ENCODE peak calls at places on chromosome 5, in ten cellular contexts. Y is kidney, Q is neural progenitor cell, X is IMR-90, E is astrocyte, O is HCT116, L is fibroblast of lung, B is mammary epithelial cell, K is H9, R is colonic mucosa. M is an unnamed sample. For H3K9me3, the result is how much of the 10 kb centered on the place peaks cover.

GRCh38 chr5:135869151-135869737 is 26.4 kb downstream of the IL9 start:
- DNase-seq in Y (no peak), Q (no peak), X (no peak), E (no peak), O (no peak), L (no peak), B (no peak), K (no peak), R (peak), M (no peak)

GRCh38 chr5:42812620-42813019 is 928 bp upstream of the SELENOP start:
- DNase-seq in Y (no peak), Q (no peak), X (no peak), E (no peak), O (no peak), L (no peak), B (no peak), K (no peak), R (no peak), M (no peak)

GRCh38 chr5:19547640-19548039 is 440.4 kb downstream of the CDH18 start:
- DNase-seq in Y (no peak), Q (no peak), X (peak), E (peak), O (no peak), L (peak), B (peak), K (no peak), R (no peak), M (peak)

GRCh38 chr5:98585661-98586310 is 187.7 kb upstream of the RGMB start:
- DNase-seq in Y (no peak), Q (no peak), X (peak), E (peak), O (no peak), L (peak), B (no peak), K (no peak), R (no peak), M (no peak)

GRCh38 chr5:138491669-138492551 is 26.6 kb downstream of the EGR1 start:
- DNase-seq in Y (peak), Q (peak), X (peak), E (peak), O (peak), L (peak), B (peak), K (peak), R (peak), M (no peak)

GRCh38 chr5:135245521-135246499 is 153.2 kb downstream of the MACROH2A1 start:
- DNase-seq in Y (peak), Q (no peak), X (peak), E (peak), O (no peak), L (peak), B (peak), K (peak), R (peak), M (no peak)

GRCh38 chr5:126938461-126938860 is 91.9 kb downstream of the MARCHF3 start:
- DNase-seq in Y (no peak), Q (no peak), X (peak), E (peak), O (no peak), L (peak), B (peak), K (no peak), R (no peak), M (no peak)

GRCh38 chr5:103487822-103488493 is 74.6 kb downstream of the NUDT12 start:
- DNase-seq in Y (no peak), Q (no peak), X (no peak), E (no peak), O (no peak), L (no peak), B (no peak), K (no peak), R (no peak), M (no peak)

GRCh38 chr5:65982635-65983034 is 56.3 kb downstream of the ERBIN start:
- DNase-seq in Y (no peak), Q (no peak), X (no peak), E (no peak), O (no peak), L (no peak), B (no peak), K (no peak), R (no peak), M (no peak)

GRCh38 chr5:76547891-76548524 is 75.2 kb downstream of the F2RL2 start:
- DNase-seq in Y (no peak), Q (no peak), X (no peak), E (no peak), O (no peak), L (no peak), B (no peak), K (no peak), R (no peak), M (no peak)

GRCh38 chr5:153893809-153894208 is 144.9 kb downstream of the FAM114A2 start:
- DNase-seq in Y (no peak), Q (no peak), X (no peak), E (no peak), O (no peak), L (no peak), B (no peak), K (no peak), R (no peak), M (no peak)

GRCh38 chr5:14356305-14356704 is 213.2 kb downstream of the TRIO start:
- DNase-seq in Y (no peak), Q (no peak), X (no peak), E (no peak), O (no peak), L (no peak), B (no peak), K (no peak), R (no peak), M (no peak)

GRCh38 chr5:124511791-124512190 is 234.6 kb downstream of the ZNF608 start:
- DNase-seq in Y (no peak), Q (no peak), X (peak), E (peak), O (no peak), L (no peak), B (no peak), K (no peak), R (no peak), M (no peak)
- H3K9ac ChIP-seq in Y (no peak), Q (no peak), X (no peak), E (no peak), O (no peak), L (no peak), B (no peak), K (no peak), R (no peak), M (no peak)

GRCh38 chr5:62682059-62682458 is 103.4 kb downstream of the LRRC70 start:
- DNase-seq in Y (no peak), Q (no peak), X (no peak), E (no peak), O (no peak), L (no peak), B (no peak), K (no peak), R (no peak), M (no peak)

GRCh38 chr5:62684310-62684709 is 105.7 kb downstream of the LRRC70 start:
- DNase-seq in Y (no peak), Q (no peak), X (no peak), E (no peak), O (no peak), L (no peak), B (no peak), K (no peak), R (no peak), M (no peak)

GRCh38 chr5:62686692-62687091 is 108.1 kb downstream of the LRRC70 start:
- DNase-seq in Y (no peak), Q (no peak), X (no peak), E (no peak), O (no peak), L (no peak), B (no peak), K (no peak), R (no peak), M (no peak)

GRCh38 chr5:62681117-62681850 is 102.7 kb downstream of the LRRC70 start:
- DNase-seq in Y (no peak), Q (no peak), X (no peak), E (no peak), O (no peak), L (no peak), B (no peak), K (no peak), R (no peak), M (no peak)
- H3K9me3 ChIP-seq in Y (under half), Q (under half), X (under half), E (under half), O (under half), L (under half), B (under half), K (under half), R (under half), M (under half)

GRCh38 chr5:177508837-177509236 is 789 bp downstream of the DOK3 start:
- DNase-seq in Y (peak), Q (no peak), X (no peak), E (no peak), O (no peak), L (no peak), B (no peak), K (no peak), R (no peak), M (no peak)

GRCh38 chr5:177507165-177507564 is 2.5 kb downstream of the DOK3 start:
- DNase-seq in Y (no peak), Q (no peak), X (no peak), E (no peak), O (no peak), L (no peak), B (no peak), K (no peak), R (no peak), M (no peak)

GRCh38 chr5:177508217-177508611 is 1.4 kb downstream of the DOK3 start:
- DNase-seq in Y (no peak), Q (no peak), X (no peak), E (no peak), O (no peak), L (no peak), B (no peak), K (no peak), R (no peak), M (no peak)

GRCh38 chr5:177509361-177509951 is at the start of gene DOK3:
- DNase-seq in Y (peak), Q (no peak), X (no peak), E (no peak), O (no peak), L (no peak), B (no peak), K (peak), R (peak), M (no peak)

GRCh38 chr5:177507596-177508216 is 1.9 kb downstream of the DOK3 start:
- DNase-seq in Y (no peak), Q (no peak), X (no peak), E (no peak), O (no peak), L (no peak), B (no peak), K (no peak), R (no peak), M (no peak)
- H3K9ac ChIP-seq in Y (no peak), Q (no peak), X (no peak), E (no peak), O (no peak), L (no peak), B (no peak), K (no peak), R (no peak), M (no peak)

GRCh38 chr5:8875722-8876121 is 670.2 kb downstream of the SEMA5A start:
- DNase-seq in Y (no peak), Q (no peak), X (no peak), E (no peak), O (no peak), L (no peak), B (no peak), K (no peak), R (no peak), M (no peak)

GRCh38 chr5:8884029-8884428 is 661.8 kb downstream of the SEMA5A start:
- DNase-seq in Y (no peak), Q (no peak), X (no peak), E (no peak), O (no peak), L (no peak), B (no peak), K (no peak), R (no peak), M (no peak)

DNA sequence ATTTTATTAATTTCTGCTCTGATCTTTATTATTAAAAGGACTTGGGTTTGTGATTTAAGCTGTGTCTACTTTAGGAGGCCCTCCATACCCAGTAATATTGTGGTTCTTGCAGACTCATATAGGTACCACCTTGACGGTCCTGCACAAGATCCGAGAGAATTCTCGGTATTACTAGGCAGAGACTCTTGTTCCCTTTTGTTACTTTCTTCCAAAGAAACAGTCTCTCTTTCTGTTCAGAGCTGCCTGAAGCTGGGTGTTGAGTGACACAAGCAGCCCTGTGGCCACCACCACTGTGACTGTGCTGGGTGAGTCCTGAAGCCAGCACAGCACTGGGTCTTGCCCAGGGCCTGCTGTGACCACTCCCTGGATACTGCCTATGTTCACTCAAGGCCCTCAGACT is 666.6 kb downstream of the SEMA5A start:
- DNase-seq in Y (no peak), Q (no peak), X (no peak), E (no peak), O (no peak), L (no peak), B (no peak), K (no peak), R (no peak), M (no peak)
- H3K9me3 ChIP-seq in Y (under half), Q (under half), X (under half), E (under half), O (under half), L (under half), B (under half), K (under half), R (under half), M (under half)

GRCh38 chr5:150131461-150131860 is 24.2 kb downstream of the PDGFRB start:
- DNase-seq in Y (peak), Q (no peak), X (peak), E (no peak), O (no peak), L (no peak), B (no peak), K (no peak), R (no peak), M (no peak)

GRCh38 chr5:150126921-150127265 is 28.8 kb downstream of the PDGFRB start:
- DNase-seq in Y (peak), Q (no peak), X (no peak), E (no peak), O (no peak), L (no peak), B (no peak), K (no peak), R (no peak), M (no peak)

GRCh38 chr5:150130493-150130922 is 25.1 kb downstream of the PDGFRB start:
- DNase-seq in Y (peak), Q (peak), X (no peak), E (no peak), O (no peak), L (no peak), B (no peak), K (peak), R (no peak), M (no peak)

GRCh38 chr5:150129813-150130492 is 25.7 kb downstream of the PDGFRB start:
- DNase-seq in Y (peak), Q (peak), X (peak), E (no peak), O (peak), L (peak), B (peak), K (peak), R (peak), M (no peak)

DNA sequence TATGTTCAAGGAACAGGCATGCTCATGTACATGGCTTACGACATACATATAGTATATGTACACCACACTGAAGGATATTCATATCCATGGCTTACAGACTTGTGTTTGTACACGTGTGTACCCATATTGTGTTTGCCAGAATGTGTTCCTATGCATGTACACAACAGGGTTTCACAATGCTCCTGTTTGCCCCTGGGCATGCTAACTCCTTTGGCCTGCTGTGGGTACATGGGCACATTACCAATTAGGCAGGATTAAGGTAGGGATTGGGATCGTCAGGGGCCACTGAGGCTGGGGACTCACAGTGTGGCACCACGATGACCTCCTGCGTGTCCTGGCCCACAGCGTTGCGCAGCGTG is 26.2 kb downstream of the PDGFRB start:
- DNase-seq in Y (no peak), Q (no peak), X (no peak), E (no peak), O (no peak), L (no peak), B (no peak), K (no peak), R (no peak), M (no peak)
- H3K9ac ChIP-seq in Y (no peak), Q (no peak), X (no peak), E (no peak), O (no peak), L (no peak), B (no peak), K (no peak), R (peak), M (peak)

GRCh38 chr5:180401236-180401907 is 48.2 kb upstream of the GFPT2 start:
- DNase-seq in Y (no peak), Q (no peak), X (no peak), E (no peak), O (no peak), L (no peak), B (no peak), K (no peak), R (no peak), M (no peak)
- H3K9me3 ChIP-seq in Y (under half), Q (under half), X (under half), E (under half), O (under half), L (under half), B (under half), K (under half), R (under half), M (under half)

DNA sequence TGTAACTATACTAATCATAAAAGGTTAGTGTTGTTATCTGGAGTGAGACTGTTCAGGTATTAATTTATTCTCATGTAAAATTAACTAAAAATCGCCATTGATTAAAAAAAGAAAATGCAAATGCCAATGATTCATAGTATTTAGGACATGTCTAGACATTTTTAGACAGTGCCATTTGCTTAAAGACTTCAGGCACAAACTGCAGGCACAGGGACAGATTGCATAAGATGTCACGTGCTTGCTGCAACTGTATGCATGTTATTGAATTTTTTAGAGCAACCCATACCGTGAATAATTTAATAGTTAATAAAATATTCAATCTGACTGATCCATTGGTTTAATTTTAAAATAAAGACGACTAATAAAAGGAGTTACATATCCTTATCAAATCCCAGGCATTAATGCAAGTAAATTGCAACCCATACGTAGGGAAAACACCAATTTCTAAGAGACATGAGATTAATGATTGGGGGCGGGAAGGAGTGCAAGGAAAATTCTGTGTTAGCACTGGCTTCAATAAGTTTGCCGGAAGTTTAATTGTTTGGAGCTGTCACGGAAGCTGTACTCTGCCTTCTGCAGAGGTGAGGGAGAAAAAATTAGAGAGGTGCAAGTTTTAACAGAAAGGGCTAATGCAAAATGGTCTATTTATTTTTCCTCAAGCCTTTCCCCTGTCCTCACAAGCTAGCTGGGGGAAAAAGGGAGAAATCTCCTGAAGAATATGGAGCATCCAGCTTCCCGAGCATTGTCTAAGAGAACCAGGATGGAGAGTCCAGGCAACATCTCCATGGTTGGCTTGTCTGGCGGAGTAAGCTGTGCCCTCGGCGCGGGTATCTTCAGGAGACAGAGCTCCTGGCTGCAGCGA is 2.9 kb downstream of the EDIL3 start:
- DNase-seq in Y (no peak), Q (no peak), X (no peak), E (peak), O (no peak), L (peak), B (peak), K (no peak), R (peak), M (no peak)
- H3K9ac ChIP-seq in Y (no peak), Q (no peak), X (peak), E (peak), O (no peak), L (no peak), B (no peak), K (peak), R (peak), M (no peak)

GRCh38 chr5:179113143-179113530 is 53.0 kb downstream of the ZNF354C start:
- DNase-seq in Y (peak), Q (no peak), X (no peak), E (no peak), O (no peak), L (no peak), B (no peak), K (no peak), R (peak), M (no peak)

GRCh38 chr5:179113945-179114641 is 53.9 kb downstream of the ZNF354C start:
- DNase-seq in Y (peak), Q (no peak), X (no peak), E (no peak), O (no peak), L (no peak), B (no peak), K (no peak), R (peak), M (no peak)

GRCh38 chr5:179110528-179110927 is 50.4 kb downstream of the ZNF354C start:
- DNase-seq in Y (peak), Q (no peak), X (no peak), E (no peak), O (no peak), L (no peak), B (no peak), K (no peak), R (no peak), M (no peak)

GRCh38 chr5:179111267-179112207 is 51.4 kb downstream of the ZNF354C start:
- DNase-seq in Y (peak), Q (no peak), X (no peak), E (no peak), O (no peak), L (no peak), B (no peak), K (no peak), R (peak), M (no peak)

DNA sequence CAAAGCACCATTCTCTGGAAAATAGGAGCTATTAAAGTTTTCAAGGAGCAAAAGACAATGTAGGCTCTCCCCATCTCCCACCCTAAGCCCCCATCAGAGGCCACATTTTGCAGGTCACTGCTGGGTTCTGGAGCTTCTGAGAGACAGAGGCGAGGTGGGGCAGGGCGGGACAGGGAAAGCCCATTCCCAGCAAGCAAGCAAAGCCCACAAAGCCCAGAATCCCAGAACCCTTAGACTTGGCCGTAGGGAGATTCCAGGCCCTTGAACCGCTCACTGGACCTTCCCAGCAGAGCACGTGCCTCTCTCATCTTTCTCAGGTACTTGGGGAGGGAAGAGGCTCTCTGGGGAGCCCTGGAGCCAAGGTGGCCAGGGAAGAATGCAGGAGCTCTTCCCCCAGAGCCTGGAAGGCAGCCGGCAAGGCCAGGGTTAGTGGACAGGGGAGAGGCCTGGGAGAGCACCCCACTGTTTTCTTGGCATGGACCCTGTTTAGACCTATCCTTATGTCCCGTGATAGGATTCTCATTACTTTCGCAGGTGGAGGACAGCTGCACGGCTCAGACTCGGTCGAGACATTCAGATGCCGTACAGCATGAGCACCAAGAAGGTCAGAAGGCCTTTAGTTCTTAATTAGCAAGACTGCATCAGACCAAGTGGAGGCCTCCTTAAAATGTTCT is 52.4 kb downstream of the ZNF354C start:
- DNase-seq in Y (peak), Q (no peak), X (no peak), E (no peak), O (no peak), L (no peak), B (no peak), K (no peak), R (peak), M (no peak)
- H3K9me3 ChIP-seq in Y (under half), Q (under half), X (under half), E (under half), O (under half), L (under half), B (under half), K (under half), R (under half), M (under half)

GRCh38 chr5:150122158-150122510 is 33.5 kb downstream of the PDGFRB start:
- DNase-seq in Y (peak), Q (peak), X (no peak), E (no peak), O (no peak), L (no peak), B (peak), K (peak), R (peak), M (no peak)
- H3K9ac ChIP-seq in Y (no peak), Q (no peak), X (no peak), E (no peak), O (no peak), L (no peak), B (no peak), K (no peak), R (peak), M (no peak)

M was measured in keratinocyte.